ENCODE peak calls at places on chromosomes 4 and X, in seven cellular contexts. B is IMR-90, I is H1, D is mesenchymal stem cell, L is H9, A is mesendoderm, R is trophoblast cell. Q is an unnamed sample.

GRCh38 chrX:8607326-8607725 is 124.6 kb downstream of the ANOS1 start:
- DNase-seq in B (no peak), I (no peak), D (no peak), L (no peak), A (peak), R (peak), Q (no peak)

GRCh38 chrX:119374736-119375135 is 24.4 kb upstream of the SLC25A43 start:
- DNase-seq in B (peak), I (no peak), D (no peak), L (no peak), A (peak), R (peak), Q (no peak)

GRCh38 chr4:105014242-105015031 is 132.2 kb upstream of the TET2 start:
- DNase-seq in B (no peak), I (no peak), D (no peak), L (no peak), A (no peak), R (no peak), Q (no peak)

GRCh38 chrX:13689519-13690211 is 737 bp downstream of the RAB9A start:
- DNase-seq in B (peak), I (no peak), D (peak), L (no peak), A (peak), R (peak), Q (no peak)

GRCh38 chrX:10482262-10482661 is 138.1 kb downstream of the MID1 start:
- DNase-seq in B (no peak), I (no peak), D (no peak), L (no peak), A (no peak), R (no peak), Q (no peak)

GRCh38 chr4:84578540-84579409 is 4.2 kb upstream of the CDS1 start:
- DNase-seq in B (peak), I (no peak), D (peak), L (no peak), A (peak), R (peak), Q (no peak)

GRCh38 chr4:168877407-168877778 is 132.7 kb downstream of the CBR4 start:
- DNase-seq in B (no peak), I (no peak), D (no peak), L (no peak), A (no peak), R (no peak), Q (no peak)

GRCh38 chr4:156154978-156155377 is 201.3 kb upstream of the CTSO start:
- DNase-seq in B (no peak), I (no peak), D (no peak), L (no peak), A (no peak), R (peak), Q (no peak)

GRCh38 chr4:2824329-2825183 is 19.1 kb upstream of the ADD1 start:
- DNase-seq in B (no peak), I (no peak), D (no peak), L (no peak), A (no peak), R (no peak), Q (no peak)

GRCh38 chrX:46582325-46582724 is 8.8 kb downstream of the CHST7 start:
- DNase-seq in B (peak), I (no peak), D (peak), L (no peak), A (no peak), R (peak), Q (no peak)

GRCh38 chr4:159768011-159768410 is 665.1 kb downstream of the RAPGEF2 start:
- DNase-seq in B (no peak), I (no peak), D (peak), L (no peak), A (no peak), R (no peak), Q (no peak)

GRCh38 chrX:39121903-39122302 is 320.6 kb downstream of the MID1IP1 start:
- DNase-seq in B (no peak), I (no peak), D (no peak), L (no peak), A (no peak), R (no peak), Q (no peak)

GRCh38 chr4:117447925-117448324 is 362.5 kb upstream of the TRAM1L1 start:
- DNase-seq in B (no peak), I (peak), D (no peak), L (peak), A (peak), R (peak), Q (no peak)

GRCh38 chr4:55947912-55948725 is 626 bp upstream of the CEP135 start:
- DNase-seq in B (peak), I (no peak), D (peak), L (no peak), A (peak), R (peak), Q (no peak)

GRCh38 chr4:95535180-95535579 is 13.6 kb downstream of the UNC5C start:
- DNase-seq in B (no peak), I (no peak), D (no peak), L (no peak), A (no peak), R (no peak), Q (no peak)

GRCh38 chr4:66949424-66949823 is 595.9 kb downstream of the CENPC start:
- DNase-seq in B (no peak), I (no peak), D (no peak), L (no peak), A (no peak), R (peak), Q (no peak)

GRCh38 chr4:147388016-147388415 is 92.9 kb upstream of the EDNRA start:
- DNase-seq in B (peak), I (no peak), D (no peak), L (no peak), A (no peak), R (no peak), Q (no peak)
- H2BK5ac ChIP-seq in B (no peak), I (no peak), D (no peak), L (no peak), A (no peak), R (no peak), Q (no peak)

GRCh38 chrX:150889131-150889530 is 9.3 kb downstream of the CD99L2 start:
- DNase-seq in B (no peak), I (no peak), D (no peak), L (no peak), A (no peak), R (no peak), Q (no peak)
- H3K23ac ChIP-seq in B (no peak), I (no peak), D (no peak), L (no peak), A (no peak), R (no peak), Q (no peak)

GRCh38 chr4:177451108-177451500 is 8.9 kb upstream of the AGA start:
- DNase-seq in B (no peak), I (no peak), D (no peak), L (no peak), A (no peak), R (no peak), Q (no peak)

GRCh38 chr4:177460460-177460859 is 18.2 kb upstream of the AGA start:
- DNase-seq in B (no peak), I (no peak), D (no peak), L (no peak), A (no peak), R (no peak), Q (no peak)

GRCh38 chr4:177453116-177453515 is 10.9 kb upstream of the AGA start:
- DNase-seq in B (no peak), I (no peak), D (no peak), L (no peak), A (no peak), R (no peak), Q (no peak)

GRCh38 chr4:177450421-177451107 is 8.3 kb upstream of the AGA start:
- DNase-seq in B (peak), I (no peak), D (peak), L (no peak), A (no peak), R (peak), Q (no peak)

GRCh38 chr4:177455591-177455990 is 13.4 kb upstream of the AGA start:
- DNase-seq in B (peak), I (no peak), D (peak), L (no peak), A (peak), R (peak), Q (no peak)
- H2BK5ac ChIP-seq in B (no peak), I (no peak), D (no peak), L (no peak), A (no peak), R (no peak), Q (no peak)

GRCh38 chr4:140686799-140687198 is 69.4 kb downstream of the TBC1D9 start:
- DNase-seq in B (peak), I (no peak), D (no peak), L (no peak), A (no peak), R (no peak), Q (no peak)
- H3K23ac ChIP-seq in B (no peak), I (no peak), D (no peak), L (no peak), A (no peak), R (no peak), Q (no peak)

DNA sequence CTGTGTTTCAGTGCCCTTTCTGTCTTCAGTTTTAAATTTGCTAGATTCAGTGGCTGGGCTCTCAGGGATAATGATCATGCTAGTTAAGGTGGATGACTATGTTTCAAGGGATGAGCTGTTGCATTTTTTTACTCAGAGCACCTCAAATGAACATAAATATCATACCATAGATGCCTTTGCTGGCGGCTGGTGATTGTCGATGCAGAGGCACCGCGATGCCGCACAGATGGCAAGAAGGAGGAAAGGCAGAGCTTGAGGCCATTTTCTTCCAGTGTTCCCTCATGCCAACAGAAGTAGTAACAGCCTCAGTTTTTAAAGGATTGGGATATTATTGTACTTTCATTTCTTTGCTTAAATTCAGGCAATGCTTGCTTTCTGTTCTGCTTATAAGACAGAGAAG is 654.7 kb upstream of the IGFBP7 start:
- DNase-seq in B (no peak), I (no peak), D (no peak), L (no peak), A (no peak), R (peak), Q (no peak)
- H2BK5ac ChIP-seq in B (no peak), I (no peak), D (no peak), L (no peak), A (no peak), R (no peak), Q (no peak)

GRCh38 chr4:185801471-185801870 is 10.5 kb downstream of the SORBS2 start:
- DNase-seq in B (peak), I (no peak), D (peak), L (no peak), A (no peak), R (no peak), Q (no peak)

GRCh38 chr4:185797596-185797995 is 14.4 kb downstream of the SORBS2 start:
- DNase-seq in B (no peak), I (no peak), D (no peak), L (no peak), A (no peak), R (no peak), Q (no peak)

GRCh38 chr4:185800266-185800945 is 11.6 kb downstream of the SORBS2 start:
- DNase-seq in B (no peak), I (no peak), D (peak), L (no peak), A (no peak), R (no peak), Q (no peak)

GRCh38 chr4:185797018-185797417 is 15.0 kb downstream of the SORBS2 start:
- DNase-seq in B (no peak), I (no peak), D (no peak), L (no peak), A (no peak), R (no peak), Q (no peak)

DNA sequence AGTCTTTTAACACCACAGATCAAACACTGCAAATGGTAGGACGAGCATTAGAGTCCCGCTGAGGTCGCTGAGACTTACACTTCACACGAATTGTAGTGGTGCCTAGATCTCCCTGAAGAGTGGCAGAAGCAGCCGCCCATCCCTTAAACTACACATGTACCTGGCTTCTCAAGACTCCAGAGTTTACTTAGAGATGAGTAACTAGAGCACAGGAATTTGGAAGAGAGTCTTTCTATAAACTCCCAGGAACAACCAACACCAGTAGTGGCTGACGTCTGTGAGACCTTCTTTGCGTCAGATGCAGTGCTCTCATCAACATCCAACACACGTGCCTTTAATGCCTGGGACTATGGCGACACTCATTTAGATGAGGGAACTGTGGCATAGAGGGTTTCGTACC is 12.6 kb downstream of the SORBS2 start:
- DNase-seq in B (no peak), I (no peak), D (no peak), L (no peak), A (no peak), R (no peak), Q (no peak)
- H3K23ac ChIP-seq in B (no peak), I (no peak), D (no peak), L (no peak), A (no peak), R (no peak), Q (no peak)

GRCh38 chr4:16574981-16575380 is 323.5 kb downstream of the LDB2 start:
- DNase-seq in B (no peak), I (no peak), D (no peak), L (no peak), A (no peak), R (no peak), Q (no peak)
- H2BK5ac ChIP-seq in B (no peak), I (no peak), D (no peak), L (no peak), A (no peak), R (no peak), Q (no peak)

GRCh38 chrX:42128020-42128419 is 204.7 kb upstream of the CASK start:
- DNase-seq in B (no peak), I (no peak), D (no peak), L (no peak), A (no peak), R (no peak), Q (no peak)
- H3K23ac ChIP-seq in B (no peak), I (no peak), D (no peak), L (no peak), A (no peak), R (no peak), Q (no peak)

Q was measured in neuronal stem cell.